ENCODE peak calls at places on chromosome 15, in five cellular contexts. One of them, this sample, is unnamed.

GRCh38 chr15:57301307-57301706 is 75.0 kb upstream of the CGNL1 start:
- DNase-seq in activated CD8-positive, alpha-beta T cell treated with anti-CD3 and anti-CD28 coated beads for 36 hours: no peak
- DNase-seq in endothelial cell: no peak
- DNase-seq in left cardiac atrium: no peak
- DNase-seq in sciatic nerve: no peak
- DNase-seq in this sample: no peak

GRCh38 chr15:82159922-82160321 is 102.6 kb downstream of the EFL1 start:
- DNase-seq in left cardiac atrium: no peak
- DNase-seq in activated CD8-positive, alpha-beta T cell treated with anti-CD3 and anti-CD28 coated beads for 36 hours: no peak
- DNase-seq in sciatic nerve: no peak
- DNase-seq in endothelial cell: no peak
- DNase-seq in this sample: no peak

GRCh38 chr15:52288051-52288942 is 7.3 kb downstream of the MYO5C start:
- DNase-seq in sciatic nerve: no peak
- DNase-seq in endothelial cell: no peak
- DNase-seq in activated CD8-positive, alpha-beta T cell treated with anti-CD3 and anti-CD28 coated beads for 36 hours: no peak
- DNase-seq in left cardiac atrium: no peak
- DNase-seq in this sample: no peak

GRCh38 chr15:41932939-41933725 is 39.2 kb downstream of the EHD4 start:
- DNase-seq in sciatic nerve: no peak
- DNase-seq in left cardiac atrium: no peak
- DNase-seq in endothelial cell: no peak
- DNase-seq in activated CD8-positive, alpha-beta T cell treated with anti-CD3 and anti-CD28 coated beads for 36 hours: no peak
- DNase-seq in this sample: no peak

GRCh38 chr15:59274126-59274970 is 67.7 kb downstream of the LDHAL6B start:
- DNase-seq in left cardiac atrium: no peak
- DNase-seq in sciatic nerve: no peak
- DNase-seq in activated CD8-positive, alpha-beta T cell treated with anti-CD3 and anti-CD28 coated beads for 36 hours: no peak
- DNase-seq in endothelial cell: no peak
- DNase-seq in this sample: no peak

GRCh38 chr15:64807751-64808222 is 17.7 kb downstream of the PIF1 start:
- DNase-seq in endothelial cell: no peak
- DNase-seq in left cardiac atrium: no peak
- DNase-seq in activated CD8-positive, alpha-beta T cell treated with anti-CD3 and anti-CD28 coated beads for 36 hours: no peak
- DNase-seq in sciatic nerve: no peak
- DNase-seq in this sample: no peak

GRCh38 chr15:69117431-69117841 is 43.0 kb upstream of the GLCE start:
- DNase-seq in left cardiac atrium: no peak
- DNase-seq in sciatic nerve: no peak
- DNase-seq in endothelial cell: no peak
- DNase-seq in activated CD8-positive, alpha-beta T cell treated with anti-CD3 and anti-CD28 coated beads for 36 hours: no peak
- DNase-seq in this sample: no peak

GRCh38 chr15:63950911-63951481 is 95.3 kb downstream of the DAPK2 start:
- DNase-seq in endothelial cell: no peak
- DNase-seq in activated CD8-positive, alpha-beta T cell treated with anti-CD3 and anti-CD28 coated beads for 36 hours: no peak
- DNase-seq in sciatic nerve: no peak
- DNase-seq in left cardiac atrium: no peak
- DNase-seq in this sample: no peak

GRCh38 chr15:31274496-31275330 is 51.9 kb upstream of the KLF13 start:
- DNase-seq in activated CD8-positive, alpha-beta T cell treated with anti-CD3 and anti-CD28 coated beads for 36 hours: no peak
- DNase-seq in left cardiac atrium: no peak
- DNase-seq in sciatic nerve: no peak
- DNase-seq in endothelial cell: no peak
- DNase-seq in this sample: no peak

GRCh38 chr15:45274636-45275035 is 22.6 kb downstream of the SLC28A2 start:
- DNase-seq in endothelial cell: no peak
- DNase-seq in sciatic nerve: no peak
- DNase-seq in left cardiac atrium: no peak
- DNase-seq in activated CD8-positive, alpha-beta T cell treated with anti-CD3 and anti-CD28 coated beads for 36 hours: no peak
- DNase-seq in this sample: no peak

GRCh38 chr15:31551323-31551722 is 224.7 kb downstream of the KLF13 start:
- DNase-seq in activated CD8-positive, alpha-beta T cell treated with anti-CD3 and anti-CD28 coated beads for 36 hours: peak; percentile 63
- DNase-seq in left cardiac atrium: no peak
- DNase-seq in endothelial cell: no peak
- DNase-seq in sciatic nerve: no peak
- DNase-seq in this sample: no peak

GRCh38 chr15:28943611-28944230 is 57.9 kb downstream of the APBA2 start:
- DNase-seq in endothelial cell: no peak
- DNase-seq in sciatic nerve: no peak
- DNase-seq in activated CD8-positive, alpha-beta T cell treated with anti-CD3 and anti-CD28 coated beads for 36 hours: no peak
- DNase-seq in left cardiac atrium: no peak
- DNase-seq in this sample: no peak

GRCh38 chr15:51917493-51917892 is 54.1 kb downstream of the LEO1 start:
- DNase-seq in sciatic nerve: no peak
- DNase-seq in left cardiac atrium: no peak
- DNase-seq in endothelial cell: peak; percentile 17
- DNase-seq in activated CD8-positive, alpha-beta T cell treated with anti-CD3 and anti-CD28 coated beads for 36 hours: peak; percentile 28
- DNase-seq in this sample: no peak

GRCh38 chr15:55204464-55204863 is 7.7 kb upstream of the RSL24D1 start:
- DNase-seq in left cardiac atrium: no peak
- DNase-seq in activated CD8-positive, alpha-beta T cell treated with anti-CD3 and anti-CD28 coated beads for 36 hours: no peak
- DNase-seq in sciatic nerve: no peak
- DNase-seq in endothelial cell: no peak
- DNase-seq in this sample: no peak

GRCh38 chr15:33425149-33425548 is 114.4 kb downstream of the RYR3 start:
- DNase-seq in left cardiac atrium: peak; percentile 32
- DNase-seq in activated CD8-positive, alpha-beta T cell treated with anti-CD3 and anti-CD28 coated beads for 36 hours: no peak
- DNase-seq in endothelial cell: no peak
- DNase-seq in sciatic nerve: peak; percentile 55
- DNase-seq in this sample: no peak

GRCh38 chr15:81072551-81072950 is 61.5 kb upstream of the CFAP161 start:
- DNase-seq in activated CD8-positive, alpha-beta T cell treated with anti-CD3 and anti-CD28 coated beads for 36 hours: no peak
- DNase-seq in left cardiac atrium: no peak
- DNase-seq in sciatic nerve: no peak
- DNase-seq in endothelial cell: no peak
- DNase-seq in this sample: no peak

GRCh38 chr15:26073430-26074333 is 210.6 kb upstream of the ATP10A start:
- DNase-seq in left cardiac atrium: no peak
- DNase-seq in endothelial cell: no peak
- DNase-seq in sciatic nerve: no peak
- DNase-seq in activated CD8-positive, alpha-beta T cell treated with anti-CD3 and anti-CD28 coated beads for 36 hours: peak; percentile 9
- DNase-seq in this sample: no peak

GRCh38 chr15:74958908-74959642 is 2.5 kb upstream of the RPP25 start:
- DNase-seq in endothelial cell: no peak
- DNase-seq in sciatic nerve: no peak
- DNase-seq in activated CD8-positive, alpha-beta T cell treated with anti-CD3 and anti-CD28 coated beads for 36 hours: no peak
- DNase-seq in left cardiac atrium: no peak
- DNase-seq in this sample: no peak

GRCh38 chr15:95872366-95872771 is 458.1 kb upstream of the NR2F2 start:
- DNase-seq in activated CD8-positive, alpha-beta T cell treated with anti-CD3 and anti-CD28 coated beads for 36 hours: no peak
- DNase-seq in left cardiac atrium: no peak
- DNase-seq in endothelial cell: no peak
- DNase-seq in sciatic nerve: no peak
- DNase-seq in this sample: no peak

GRCh38 chr15:62153228-62153627 is 11.9 kb downstream of the C2CD4B start:
- DNase-seq in sciatic nerve: no peak
- DNase-seq in left cardiac atrium: no peak
- DNase-seq in endothelial cell: no peak
- DNase-seq in activated CD8-positive, alpha-beta T cell treated with anti-CD3 and anti-CD28 coated beads for 36 hours: peak; percentile 62
- DNase-seq in this sample: no peak

GRCh38 chr15:89531796-89532537 is 35.6 kb upstream of the RHCG start:
- DNase-seq in activated CD8-positive, alpha-beta T cell treated with anti-CD3 and anti-CD28 coated beads for 36 hours: no peak
- DNase-seq in left cardiac atrium: no peak
- DNase-seq in sciatic nerve: no peak
- DNase-seq in endothelial cell: no peak
- DNase-seq in this sample: no peak

GRCh38 chr15:46304320-46304719 is 669.5 kb downstream of the SQOR start:
- DNase-seq in sciatic nerve: no peak
- DNase-seq in activated CD8-positive, alpha-beta T cell treated with anti-CD3 and anti-CD28 coated beads for 36 hours: peak; percentile 34
- DNase-seq in left cardiac atrium: no peak
- DNase-seq in endothelial cell: peak; percentile 11
- DNase-seq in this sample: no peak

GRCh38 chr15:90232941-90233700 is 620 bp downstream of the CIB1 start:
- DNase-seq in sciatic nerve: peak; percentile 80
- DNase-seq in endothelial cell: peak; percentile 58
- DNase-seq in activated CD8-positive, alpha-beta T cell treated with anti-CD3 and anti-CD28 coated beads for 36 hours: peak; percentile 68
- DNase-seq in left cardiac atrium: peak; percentile 73
- DNase-seq in this sample: no peak

GRCh38 chr15:76936671-76937070 is 5.1 kb downstream of the RCN2 start:
- DNase-seq in left cardiac atrium: no peak
- DNase-seq in sciatic nerve: no peak
- DNase-seq in activated CD8-positive, alpha-beta T cell treated with anti-CD3 and anti-CD28 coated beads for 36 hours: no peak
- DNase-seq in endothelial cell: no peak
- DNase-seq in this sample: no peak

GRCh38 chr15:58589047-58589446 is 157.3 kb downstream of the LIPC start:
- DNase-seq in activated CD8-positive, alpha-beta T cell treated with anti-CD3 and anti-CD28 coated beads for 36 hours: no peak
- DNase-seq in endothelial cell: no peak
- DNase-seq in sciatic nerve: no peak
- DNase-seq in left cardiac atrium: no peak
- DNase-seq in this sample: no peak

GRCh38 chr15:99315636-99316035 is 64.4 kb downstream of the LRRC28 start:
- DNase-seq in sciatic nerve: no peak
- DNase-seq in endothelial cell: no peak
- DNase-seq in left cardiac atrium: no peak
- DNase-seq in activated CD8-positive, alpha-beta T cell treated with anti-CD3 and anti-CD28 coated beads for 36 hours: no peak
- DNase-seq in this sample: no peak

GRCh38 chr15:65232520-65232919 is 21.2 kb upstream of the CILP start:
- DNase-seq in endothelial cell: no peak
- DNase-seq in left cardiac atrium: no peak
- DNase-seq in activated CD8-positive, alpha-beta T cell treated with anti-CD3 and anti-CD28 coated beads for 36 hours: no peak
- DNase-seq in sciatic nerve: no peak
- DNase-seq in this sample: no peak

GRCh38 chr15:100525894-100526512 is 2.7 kb downstream of the CERS3 start:
- DNase-seq in activated CD8-positive, alpha-beta T cell treated with anti-CD3 and anti-CD28 coated beads for 36 hours: no peak
- DNase-seq in sciatic nerve: no peak
- DNase-seq in left cardiac atrium: peak; percentile 62
- DNase-seq in endothelial cell: no peak
- DNase-seq in this sample: peak; percentile 72

GRCh38 chr15:100192092-100192695 is 149.6 kb downstream of the ADAMTS17 start:
- DNase-seq in endothelial cell: no peak
- DNase-seq in sciatic nerve: peak; percentile 28
- DNase-seq in left cardiac atrium: no peak
- DNase-seq in activated CD8-positive, alpha-beta T cell treated with anti-CD3 and anti-CD28 coated beads for 36 hours: no peak
- DNase-seq in this sample: no peak

GRCh38 chr15:49421991-49422390 is 1.1 kb upstream of the FGF7 start:
- DNase-seq in endothelial cell: peak; percentile 25
- DNase-seq in left cardiac atrium: peak; percentile 54
- DNase-seq in sciatic nerve: peak; percentile 69
- DNase-seq in activated CD8-positive, alpha-beta T cell treated with anti-CD3 and anti-CD28 coated beads for 36 hours: peak; percentile 45
- DNase-seq in this sample: peak; percentile 24

GRCh38 chr15:48182749-48183148 is 4.7 kb upstream of the MYEF2 start:
- DNase-seq in endothelial cell: peak; percentile 4
- DNase-seq in left cardiac atrium: no peak
- DNase-seq in activated CD8-positive, alpha-beta T cell treated with anti-CD3 and anti-CD28 coated beads for 36 hours: no peak
- DNase-seq in sciatic nerve: no peak
- DNase-seq in this sample: no peak

GRCh38 chr15:69144530-69144929 is 15.9 kb upstream of the GLCE start:
- DNase-seq in sciatic nerve: no peak
- DNase-seq in activated CD8-positive, alpha-beta T cell treated with anti-CD3 and anti-CD28 coated beads for 36 hours: no peak
- DNase-seq in left cardiac atrium: no peak
- DNase-seq in endothelial cell: no peak
- DNase-seq in this sample: no peak

GRCh38 chr15:77983708-77984445 is 93.6 kb downstream of the TBC1D2B start:
- DNase-seq in endothelial cell: peak; percentile 3
- DNase-seq in left cardiac atrium: peak; percentile 13
- DNase-seq in activated CD8-positive, alpha-beta T cell treated with anti-CD3 and anti-CD28 coated beads for 36 hours: peak; percentile 37
- DNase-seq in sciatic nerve: peak; percentile 58
- DNase-seq in this sample: no peak

GRCh38 chr15:87733005-87733404 is 523.5 kb downstream of the NTRK3 start:
- DNase-seq in activated CD8-positive, alpha-beta T cell treated with anti-CD3 and anti-CD28 coated beads for 36 hours: no peak
- DNase-seq in left cardiac atrium: no peak
- DNase-seq in sciatic nerve: no peak
- DNase-seq in endothelial cell: no peak
- DNase-seq in this sample: no peak

GRCh38 chr15:96268421-96269204 is 61.9 kb upstream of the NR2F2 start:
- DNase-seq in endothelial cell: no peak
- DNase-seq in sciatic nerve: no peak
- DNase-seq in activated CD8-positive, alpha-beta T cell treated with anti-CD3 and anti-CD28 coated beads for 36 hours: no peak
- DNase-seq in left cardiac atrium: no peak
- DNase-seq in this sample: no peak

This sample was measured in cerebellum.